ENCODE peak calls at places on chromosomes 2 and 18, in nine cellular contexts. P is fibroblast of mammary gland; V is neural progenitor cell; J is Calu3; I is CD4-positive, alpha-beta T cell; C is adrenal gland; U is nucleus accumbens; B is dorsolateral prefrontal cortex; T is stimulated activated effector memory CD8-positive, alpha-beta T cell treated with anti-CD3 and anti-CD28 coated beads, Interleukin-12 subunit alpha, Interleukin-12 subunit beta, amount 100 ng/mL, for 72 hours. S is an unnamed sample.

GRCh38 chr2:168039885-168040284 is 207.5 kb downstream of the STK39 start:
- DNase-seq in P (no peak), V (no peak), J (no peak), I (no peak), C (no peak), U (no peak), B (no peak), T (no peak), S (no peak)

GRCh38 chr2:215929602-215930335 is 83.6 kb downstream of the MREG start:
- DNase-seq in P (peak; percentile 59), V (no peak), J (no peak), I (no peak), C (no peak), U (no peak), B (no peak), T (no peak), S (peak; percentile 67)

GRCh38 chr2:26344581-26345283 is 1.2 kb upstream of the SELENOI start:
- DNase-seq in P (peak; percentile 55), V (peak; percentile 25), J (peak; percentile 68), I (no peak), C (peak; percentile 62), U (no peak), B (no peak), T (no peak), S (peak; percentile 51)

GRCh38 chr2:168136392-168136977 is 110.9 kb downstream of the STK39 start:
- DNase-seq in P (peak; percentile 66), V (peak; percentile 21), J (no peak), I (no peak), C (no peak), U (no peak), B (no peak), T (no peak), S (peak; percentile 54)

GRCh38 chr2:73938761-73939352 is 12.2 kb downstream of the DGUOK start:
- DNase-seq in P (peak; percentile 78), V (no peak), J (no peak), I (no peak), C (no peak), U (no peak), B (no peak), T (no peak), S (peak; percentile 80)

GRCh38 chr2:45275235-45275805 is 266.1 kb upstream of the SIX2 start:
- DNase-seq in P (peak; percentile 38), V (no peak), J (peak; percentile 47), I (no peak), C (no peak), U (no peak), B (no peak), T (no peak), S (peak; percentile 55)

GRCh38 chr2:232030229-232030628 is 68.7 kb downstream of the DIS3L2 start:
- DNase-seq in P (no peak), V (no peak), J (no peak), I (no peak), C (no peak), U (no peak), B (no peak), T (no peak), S (no peak)

GRCh38 chr2:239109041-239109915 is 261.4 kb downstream of the TWIST2 start:
- DNase-seq in P (no peak), V (no peak), J (no peak), I (no peak), C (peak; percentile 87), U (no peak), B (no peak), T (no peak), S (no peak)

GRCh38 chr2:209322905-209323517 is 100.8 kb upstream of the MAP2 start:
- DNase-seq in P (no peak), V (no peak), J (no peak), I (no peak), C (no peak), U (no peak), B (no peak), T (no peak), S (peak; percentile 4)

GRCh38 chr18:22639626-22640025 is 221.9 kb upstream of the CTAGE1 start:
- DNase-seq in P (no peak), V (no peak), J (no peak), I (no peak), C (no peak), U (no peak), B (no peak), T (no peak), S (no peak)

S was measured in GM23248.